ENCODE peak calls at places on chromosomes 12 and 14, in five cellular contexts. One of them, this sample, is unnamed.
A peak's percentile ranks its signal among the peaks of the same experiment; 100 is the strongest.

GRCh38 chr12:65430571-65431306 is 152.3 kb downstream of the MSRB3 start:
- DNase-seq in HEK293T: no peak
- DNase-seq in HepG2: peak; percentile 10
- DNase-seq in K562: no peak
- DNase-seq in SK-N-SH: no peak
- DNase-seq in this sample: no peak

GRCh38 chr12:26318661-26319068 is 123.3 kb downstream of the SSPN start:
- DNase-seq in K562: peak; percentile 51
- DNase-seq in HEK293T: no peak
- DNase-seq in SK-N-SH: no peak
- DNase-seq in HepG2: peak; percentile 73
- DNase-seq in this sample: no peak

GRCh38 chr14:29724991-29725390 is 202.7 kb downstream of the PRKD1 start:
- DNase-seq in HEK293T: peak; percentile 9
- DNase-seq in K562: no peak
- DNase-seq in SK-N-SH: no peak
- DNase-seq in HepG2: no peak
- DNase-seq in this sample: no peak

GRCh38 chr14:74610199-74610865 is 1.7 kb downstream of the LTBP2 start:
- DNase-seq in HepG2: no peak
- DNase-seq in HEK293T: no peak
- DNase-seq in SK-N-SH: no peak
- DNase-seq in K562: no peak
- DNase-seq in this sample: no peak

GRCh38 chr14:87873741-87874140 is 119.2 kb downstream of the GALC start:
- DNase-seq in HepG2: no peak
- DNase-seq in SK-N-SH: no peak
- DNase-seq in K562: no peak
- DNase-seq in HEK293T: no peak
- DNase-seq in this sample: no peak

GRCh38 chr12:130819248-130819576 is 19.8 kb downstream of the STX2 start:
- DNase-seq in K562: no peak
- DNase-seq in HEK293T: no peak
- DNase-seq in HepG2: no peak
- DNase-seq in SK-N-SH: no peak
- DNase-seq in this sample: no peak

GRCh38 chr12:27530157-27530922 is 6.3 kb downstream of the PPFIBP1 start:
- DNase-seq in HepG2: no peak
- DNase-seq in SK-N-SH: no peak
- DNase-seq in K562: no peak
- DNase-seq in HEK293T: no peak
- DNase-seq in this sample: no peak

GRCh38 chr14:72747652-72748051 is 146.2 kb downstream of the DPF3 start:
- DNase-seq in HEK293T: no peak
- DNase-seq in SK-N-SH: no peak
- DNase-seq in HepG2: no peak
- DNase-seq in K562: no peak
- DNase-seq in this sample: no peak

GRCh38 chr12:123131291-123131831 is 19.5 kb downstream of the PITPNM2 start:
- DNase-seq in K562: no peak
- DNase-seq in HEK293T: no peak
- DNase-seq in SK-N-SH: no peak
- DNase-seq in HepG2: no peak
- DNase-seq in this sample: no peak

GRCh38 chr14:51643137-51643536 is 8.6 kb upstream of the FRMD6 start:
- DNase-seq in SK-N-SH: no peak
- DNase-seq in HepG2: no peak
- DNase-seq in K562: no peak
- DNase-seq in HEK293T: no peak
- DNase-seq in this sample: no peak

GRCh38 chr12:19759229-19759628 is 319.9 kb downstream of the AEBP2 start:
- DNase-seq in HepG2: no peak
- DNase-seq in SK-N-SH: no peak
- DNase-seq in K562: no peak
- DNase-seq in HEK293T: no peak
- DNase-seq in this sample: no peak

GRCh38 chr12:59318940-59319339 is 276.9 kb upstream of the SLC16A7 start:
- DNase-seq in K562: no peak
- DNase-seq in HepG2: no peak
- DNase-seq in SK-N-SH: no peak
- DNase-seq in HEK293T: no peak
- DNase-seq in this sample: no peak

GRCh38 chr12:52608161-52608560 is 6.9 kb upstream of the KRT72 start:
- DNase-seq in HepG2: no peak
- DNase-seq in HEK293T: no peak
- DNase-seq in SK-N-SH: no peak
- DNase-seq in K562: no peak
- DNase-seq in this sample: no peak

GRCh38 chr12:31491819-31492598 is 98.9 kb downstream of the DENND5B start:
- DNase-seq in K562: no peak
- DNase-seq in HepG2: peak; percentile 31
- DNase-seq in SK-N-SH: no peak
- DNase-seq in HEK293T: peak; percentile 16
- DNase-seq in this sample: no peak

GRCh38 chr12:104454997-104455396 is 1.8 kb upstream of the CHST11 start:
- DNase-seq in SK-N-SH: no peak
- DNase-seq in HEK293T: no peak
- DNase-seq in K562: no peak
- DNase-seq in HepG2: no peak
- DNase-seq in this sample: no peak
- TF ChIP-seq FOXM1 in SK-N-SH: no peak
- TF ChIP-seq FOXM1 in HEK293T: no peak
- TF ChIP-seq FOXM1 in K562: no peak
- TF ChIP-seq FOXM1 in HepG2: no peak
- TF ChIP-seq FOXM1 in this sample: no peak

DNA sequence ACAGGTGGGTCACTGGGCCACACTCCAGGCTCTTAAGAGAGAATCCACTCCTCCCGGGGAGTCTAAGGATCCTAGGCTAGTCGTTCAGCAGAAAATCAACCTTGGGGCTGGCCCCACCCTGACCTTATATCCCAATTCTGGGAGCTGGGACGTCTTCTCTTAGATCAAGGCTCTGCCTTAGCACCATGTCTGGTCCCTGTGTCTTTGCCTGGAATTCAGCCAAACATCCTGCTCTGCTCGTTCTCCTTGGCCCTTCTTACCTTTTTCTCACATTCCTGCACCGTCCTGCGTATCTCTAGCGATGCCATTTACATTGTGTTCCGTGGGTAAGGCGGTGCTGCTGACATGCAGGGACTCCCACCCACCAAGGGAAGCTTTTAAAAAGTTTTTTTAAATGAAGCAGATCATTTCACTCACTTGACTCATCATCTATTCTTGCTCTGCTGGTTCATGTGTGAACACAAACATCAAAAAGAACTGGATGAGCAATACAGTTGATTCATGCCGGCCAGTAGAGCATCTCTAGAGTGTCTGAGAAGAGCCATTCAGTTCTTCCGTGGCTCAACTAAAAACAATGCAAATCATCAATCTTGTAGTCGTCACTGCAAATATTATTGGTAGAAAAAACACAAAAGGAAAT is 50.2 kb downstream of the KCNK13 start:
- DNase-seq in SK-N-SH: no peak
- DNase-seq in HepG2: peak; percentile 12
- DNase-seq in HEK293T: no peak
- DNase-seq in K562: no peak
- DNase-seq in this sample: no peak
- TF ChIP-seq FOXM1 in SK-N-SH: no peak
- TF ChIP-seq FOXM1 in HepG2: no peak
- TF ChIP-seq FOXM1 in HEK293T: no peak
- TF ChIP-seq FOXM1 in K562: no peak
- TF ChIP-seq FOXM1 in this sample: no peak

DNA sequence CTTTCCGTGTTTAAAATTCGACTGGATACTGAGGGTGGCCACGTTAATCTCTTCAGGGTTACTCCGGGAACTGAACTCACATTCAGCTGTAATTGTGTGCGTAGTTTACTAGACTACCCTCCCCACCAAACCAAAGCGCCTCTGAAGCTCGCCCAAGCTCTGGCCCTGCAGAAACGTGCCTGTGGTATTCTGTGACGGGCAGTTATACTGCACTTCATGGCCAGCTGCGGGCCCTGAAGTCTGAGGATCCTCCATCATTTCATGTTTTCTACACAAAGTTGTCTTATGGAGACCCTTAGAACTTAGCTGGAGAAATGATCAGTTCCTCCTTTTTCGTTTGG is 688 bp downstream of the ZNF26 start:
- DNase-seq in HEK293T: peak; percentile 11
- DNase-seq in SK-N-SH: no peak
- DNase-seq in K562: no peak
- DNase-seq in HepG2: peak; percentile 3
- DNase-seq in this sample: no peak
- TF ChIP-seq FOXM1 in HEK293T: no peak
- TF ChIP-seq FOXM1 in SK-N-SH: no peak
- TF ChIP-seq FOXM1 in K562: no peak
- TF ChIP-seq FOXM1 in HepG2: no peak
- TF ChIP-seq FOXM1 in this sample: no peak

GRCh38 chr12:75888398-75888797 is 143.2 kb downstream of the PHLDA1 start:
- DNase-seq in HEK293T: no peak
- DNase-seq in HepG2: no peak
- DNase-seq in K562: no peak
- DNase-seq in SK-N-SH: no peak
- DNase-seq in this sample: no peak

GRCh38 chr12:75891072-75891471 is 140.5 kb downstream of the PHLDA1 start:
- DNase-seq in HEK293T: no peak
- DNase-seq in K562: no peak
- DNase-seq in SK-N-SH: no peak
- DNase-seq in HepG2: no peak
- DNase-seq in this sample: no peak

GRCh38 chr12:75889214-75889613 is 142.4 kb downstream of the PHLDA1 start:
- DNase-seq in HEK293T: no peak
- DNase-seq in SK-N-SH: no peak
- DNase-seq in K562: no peak
- DNase-seq in HepG2: no peak
- DNase-seq in this sample: no peak

GRCh38 chr12:75890660-75891059 is 140.9 kb downstream of the PHLDA1 start:
- DNase-seq in K562: no peak
- DNase-seq in HepG2: no peak
- DNase-seq in SK-N-SH: no peak
- DNase-seq in HEK293T: no peak
- DNase-seq in this sample: no peak

DNA sequence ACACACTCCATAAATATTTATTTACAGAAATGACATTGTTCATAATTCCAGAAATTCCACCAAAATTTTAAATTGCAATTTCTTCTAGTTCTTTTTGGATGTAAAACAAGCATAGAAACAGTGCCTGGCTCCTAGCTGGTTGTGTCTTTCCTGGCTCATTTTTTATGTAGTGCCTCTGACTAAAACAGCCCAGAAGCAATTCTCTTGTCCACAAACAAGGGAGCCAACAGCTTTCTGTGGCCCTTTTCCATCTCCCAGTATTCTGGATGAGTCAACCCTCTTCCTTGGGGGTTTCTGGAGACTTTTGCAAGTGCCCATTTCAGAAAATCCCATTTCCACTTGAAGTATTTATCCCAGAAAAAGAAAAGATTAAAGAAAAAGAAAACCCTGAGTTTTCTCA is 141.4 kb downstream of the PHLDA1 start:
- DNase-seq in HEK293T: no peak
- DNase-seq in K562: no peak
- DNase-seq in HepG2: no peak
- DNase-seq in SK-N-SH: no peak
- DNase-seq in this sample: no peak
- TF ChIP-seq FOXM1 in HEK293T: no peak
- TF ChIP-seq FOXM1 in K562: no peak
- TF ChIP-seq FOXM1 in HepG2: no peak
- TF ChIP-seq FOXM1 in SK-N-SH: no peak
- TF ChIP-seq FOXM1 in this sample: no peak